ENCODE peak calls at places on chromosome 16, in five cellular contexts. N is non-pigmented ciliary epithelial cell, E is left colon, D is dermis microvascular lymphatic vessel endothelial cell, C is NCI-H1048. P is an unnamed sample.

GRCh38 chr16:55047331-55047730 is 116.7 kb downstream of the IRX5 start:
- DNase-seq in E (no peak), C (no peak), D (no peak), N (no peak), P (no peak)

GRCh38 chr16:74736531-74737157 is 36.0 kb upstream of the MLKL start:
- DNase-seq in D (no peak), C (no peak), E (no peak), N (no peak), P (no peak)

GRCh38 chr16:61887903-61888302 is 148.3 kb downstream of the CDH8 start:
- DNase-seq in C (no peak), D (no peak), N (peak; percentile 11), E (no peak), P (no peak)

GRCh38 chr16:85181091-85181738 is 68.9 kb upstream of the CIBAR2 start:
- DNase-seq in D (no peak), C (no peak), N (no peak), E (no peak), P (no peak)

GRCh38 chr16:69114346-69114975 is 9.0 kb downstream of the HAS3 start:
- DNase-seq in N (no peak), E (no peak), C (no peak), D (no peak), P (no peak)

GRCh38 chr16:8868272-8869211 is at the start of gene CARHSP1:
- DNase-seq in N (no peak), D (peak; percentile 91), C (peak; percentile 59), E (peak; percentile 88), P (peak; percentile 91)

GRCh38 chr16:89720520-89720858 is 209 bp downstream of the VPS9D1 start:
- DNase-seq in C (no peak), N (no peak), E (peak; percentile 80), D (peak; percentile 44), P (no peak)

GRCh38 chr16:83925095-83925905 is 26.4 kb downstream of the MLYCD start:
- DNase-seq in N (no peak), D (no peak), E (no peak), C (no peak), P (no peak)

GRCh38 chr16:49698416-49698815 is 157.5 kb downstream of the ZNF423 start:
- DNase-seq in E (no peak), N (no peak), C (no peak), D (no peak), P (no peak)

GRCh38 chr16:75062944-75063444 is 53.6 kb downstream of the LDHD start:
- DNase-seq in C (no peak), N (no peak), E (no peak), D (no peak), P (no peak)

GRCh38 chr16:64428463-64428862 is 693.4 kb downstream of the CDH11 start:
- DNase-seq in N (peak; percentile 68), C (no peak), D (peak; percentile 85), E (no peak), P (no peak)

GRCh38 chr16:68309798-68310197 is 948 bp downstream of the SLC7A6OS start:
- DNase-seq in D (no peak), N (no peak), E (no peak), C (no peak), P (no peak)

GRCh38 chr16:1003551-1004347 is 22.2 kb downstream of the SOX8 start:
- DNase-seq in C (no peak), D (peak; percentile 52), E (no peak), N (no peak), P (no peak)

GRCh38 chr16:14061732-14062259 is 9.3 kb upstream of the MRTFB start:
- DNase-seq in E (no peak), N (no peak), D (no peak), C (no peak), P (no peak)

GRCh38 chr16:17723735-17724134 is 253.0 kb upstream of the XYLT1 start:
- DNase-seq in N (no peak), C (no peak), E (no peak), D (no peak), P (no peak)

GRCh38 chr16:28067604-28068382 is 4.3 kb upstream of the GSG1L start:
- DNase-seq in D (peak; percentile 39), N (peak; percentile 31), E (no peak), C (no peak), P (no peak)

GRCh38 chr16:66382171-66382965 is 15.9 kb downstream of the CDH5 start:
- DNase-seq in D (peak; percentile 98), C (no peak), N (peak; percentile 88), E (no peak), P (no peak)

GRCh38 chr16:67719778-67720144 is 645 bp upstream of the GFOD2 start:
- DNase-seq in N (peak; percentile 19), C (no peak), D (peak; percentile 56), E (peak; percentile 21), P (no peak)

GRCh38 chr16:57061084-57061905 is 31.1 kb upstream of the CPNE2 start:
- DNase-seq in D (peak; percentile 40), E (no peak), N (no peak), C (no peak), P (no peak)

GRCh38 chr16:85490971-85491771 is 122.0 kb upstream of the GSE1 start:
- DNase-seq in E (peak; percentile 67), C (no peak), D (no peak), N (no peak), P (peak; percentile 82)

GRCh38 chr16:85425061-85425662 is 188.0 kb upstream of the GSE1 start:
- DNase-seq in N (no peak), C (no peak), D (no peak), E (peak; percentile 26), P (no peak)

GRCh38 chr16:21244798-21245197 is 11.3 kb downstream of the ANKS4B start:
- DNase-seq in N (no peak), E (no peak), D (no peak), C (no peak), P (no peak)

GRCh38 chr16:90077757-90078593 is 844 bp upstream of the PRDM7 start:
- DNase-seq in E (peak; percentile 47), N (no peak), D (no peak), C (no peak), P (no peak)

GRCh38 chr16:30615358-30616076 is 5.3 kb upstream of the ZNF689 start:
- DNase-seq in C (no peak), D (peak; percentile 58), E (peak; percentile 87), N (no peak), P (no peak)

GRCh38 chr16:66662445-66663194 is 33.9 kb downstream of the CMTM4 start:
- DNase-seq in D (peak; percentile 59), N (no peak), C (no peak), E (no peak), P (no peak)

GRCh38 chr16:55835578-55835977 is 2.7 kb upstream of the CES1 start:
- DNase-seq in E (peak; percentile 15), C (no peak), N (no peak), D (no peak), P (no peak)

GRCh38 chr16:25707982-25708583 is 16.3 kb downstream of the HS3ST4 start:
- DNase-seq in E (peak; percentile 31), D (peak; percentile 18), N (no peak), C (no peak), P (no peak)

GRCh38 chr16:57690782-57691471 is 3.7 kb upstream of the DRC7 start:
- DNase-seq in C (no peak), N (no peak), D (no peak), E (no peak), P (no peak)

GRCh38 chr16:85436207-85436606 is 176.9 kb upstream of the GSE1 start:
- DNase-seq in C (no peak), E (no peak), N (no peak), D (no peak), P (no peak)

GRCh38 chr16:89828199-89828869 is at the start of gene SPIRE2:
- DNase-seq in C (no peak), N (no peak), D (peak; percentile 82), E (peak; percentile 79), P (peak; percentile 89)

GRCh38 chr16:65097296-65097695 is 24.6 kb downstream of the CDH11 start:
- DNase-seq in E (no peak), D (no peak), C (no peak), N (no peak), P (no peak)

GRCh38 chr16:75761111-75761510 is 34.8 kb upstream of the CPHXL start:
- DNase-seq in D (peak; percentile 7), C (no peak), E (no peak), N (no peak), P (no peak)

GRCh38 chr16:84841787-84842300 is 22.1 kb downstream of the CRISPLD2 start:
- DNase-seq in C (no peak), D (no peak), N (no peak), E (peak; percentile 81), P (no peak)